ENCODE peak calls at places on chromosomes 11 and 22, in eight cellular contexts. One of them, this sample, is unnamed.

GRCh38 chr11:4194889-4195288 is 100.3 kb downstream of the RRM1 start:
- DNase-seq in activated CD4-positive, alpha-beta T cell treated with anti-CD3 and anti-CD28 coated beads, Interleukin-2, amount 50 U/mL, for 24 hours: no peak
- DNase-seq in left ventricle myocardium inferior: no peak
- DNase-seq in CD4-positive, CD25-positive, alpha-beta regulatory T cell: no peak
- DNase-seq in activated effector memory CD4-positive, alpha-beta T cell treated with Interleukin-2 at 50 U/mL for 16 hours: no peak
- DNase-seq in A549: no peak
- DNase-seq in HepG2: no peak
- DNase-seq in stimulated activated CD4-positive, alpha-beta T cell treated with anti-CD3 and anti-CD28 coated beads, Interleukin-4, amount 100 ng/mL, for 4 hours: no peak
- DNase-seq in this sample: no peak

GRCh38 chr22:36350751-36351594 is 36.8 kb downstream of the MYH9 start:
- DNase-seq in activated CD4-positive, alpha-beta T cell treated with anti-CD3 and anti-CD28 coated beads, Interleukin-2, amount 50 U/mL, for 24 hours: no peak
- DNase-seq in left ventricle myocardium inferior: no peak
- DNase-seq in CD4-positive, CD25-positive, alpha-beta regulatory T cell: no peak
- DNase-seq in activated effector memory CD4-positive, alpha-beta T cell treated with Interleukin-2 at 50 U/mL for 16 hours: no peak
- DNase-seq in A549: peak
- DNase-seq in HepG2: peak
- DNase-seq in stimulated activated CD4-positive, alpha-beta T cell treated with anti-CD3 and anti-CD28 coated beads, Interleukin-4, amount 100 ng/mL, for 4 hours: no peak
- DNase-seq in this sample: no peak

GRCh38 chr11:2890466-2891241 is 5.1 kb upstream of the CDKN1C start:
- DNase-seq in activated CD4-positive, alpha-beta T cell treated with anti-CD3 and anti-CD28 coated beads, Interleukin-2, amount 50 U/mL, for 24 hours: no peak
- DNase-seq in left ventricle myocardium inferior: peak
- DNase-seq in CD4-positive, CD25-positive, alpha-beta regulatory T cell: no peak
- DNase-seq in activated effector memory CD4-positive, alpha-beta T cell treated with Interleukin-2 at 50 U/mL for 16 hours: no peak
- DNase-seq in A549: no peak
- DNase-seq in HepG2: no peak
- DNase-seq in stimulated activated CD4-positive, alpha-beta T cell treated with anti-CD3 and anti-CD28 coated beads, Interleukin-4, amount 100 ng/mL, for 4 hours: no peak
- DNase-seq in this sample: peak

GRCh38 chr11:122523841-122524531 is 131.5 kb upstream of the UBASH3B start:
- DNase-seq in activated CD4-positive, alpha-beta T cell treated with anti-CD3 and anti-CD28 coated beads, Interleukin-2, amount 50 U/mL, for 24 hours: no peak
- DNase-seq in left ventricle myocardium inferior: peak
- DNase-seq in CD4-positive, CD25-positive, alpha-beta regulatory T cell: no peak
- DNase-seq in activated effector memory CD4-positive, alpha-beta T cell treated with Interleukin-2 at 50 U/mL for 16 hours: no peak
- DNase-seq in A549: no peak
- DNase-seq in HepG2: no peak
- DNase-seq in stimulated activated CD4-positive, alpha-beta T cell treated with anti-CD3 and anti-CD28 coated beads, Interleukin-4, amount 100 ng/mL, for 4 hours: no peak
- DNase-seq in this sample: no peak

GRCh38 chr11:18312663-18313420 is 9.1 kb downstream of the HPS5 start:
- DNase-seq in activated CD4-positive, alpha-beta T cell treated with anti-CD3 and anti-CD28 coated beads, Interleukin-2, amount 50 U/mL, for 24 hours: no peak
- DNase-seq in left ventricle myocardium inferior: no peak
- DNase-seq in CD4-positive, CD25-positive, alpha-beta regulatory T cell: no peak
- DNase-seq in activated effector memory CD4-positive, alpha-beta T cell treated with Interleukin-2 at 50 U/mL for 16 hours: no peak
- DNase-seq in A549: no peak
- DNase-seq in HepG2: no peak
- DNase-seq in stimulated activated CD4-positive, alpha-beta T cell treated with anti-CD3 and anti-CD28 coated beads, Interleukin-4, amount 100 ng/mL, for 4 hours: no peak
- DNase-seq in this sample: no peak

GRCh38 chr22:46367707-46368191 is 32.2 kb downstream of the TRMU start:
- DNase-seq in activated CD4-positive, alpha-beta T cell treated with anti-CD3 and anti-CD28 coated beads, Interleukin-2, amount 50 U/mL, for 24 hours: peak
- DNase-seq in left ventricle myocardium inferior: peak
- DNase-seq in CD4-positive, CD25-positive, alpha-beta regulatory T cell: peak
- DNase-seq in activated effector memory CD4-positive, alpha-beta T cell treated with Interleukin-2 at 50 U/mL for 16 hours: peak
- DNase-seq in A549: peak
- DNase-seq in HepG2: peak
- DNase-seq in stimulated activated CD4-positive, alpha-beta T cell treated with anti-CD3 and anti-CD28 coated beads, Interleukin-4, amount 100 ng/mL, for 4 hours: peak
- DNase-seq in this sample: peak

GRCh38 chr11:14500181-14500651 is 605 bp upstream of the COPB1 start:
- DNase-seq in activated CD4-positive, alpha-beta T cell treated with anti-CD3 and anti-CD28 coated beads, Interleukin-2, amount 50 U/mL, for 24 hours: no peak
- DNase-seq in left ventricle myocardium inferior: peak
- DNase-seq in CD4-positive, CD25-positive, alpha-beta regulatory T cell: peak
- DNase-seq in activated effector memory CD4-positive, alpha-beta T cell treated with Interleukin-2 at 50 U/mL for 16 hours: peak
- DNase-seq in A549: peak
- DNase-seq in HepG2: peak
- DNase-seq in stimulated activated CD4-positive, alpha-beta T cell treated with anti-CD3 and anti-CD28 coated beads, Interleukin-4, amount 100 ng/mL, for 4 hours: peak
- DNase-seq in this sample: no peak

GRCh38 chr11:22349446-22349845 is 11.3 kb downstream of the SLC17A6 start:
- DNase-seq in activated CD4-positive, alpha-beta T cell treated with anti-CD3 and anti-CD28 coated beads, Interleukin-2, amount 50 U/mL, for 24 hours: no peak
- DNase-seq in left ventricle myocardium inferior: no peak
- DNase-seq in CD4-positive, CD25-positive, alpha-beta regulatory T cell: no peak
- DNase-seq in activated effector memory CD4-positive, alpha-beta T cell treated with Interleukin-2 at 50 U/mL for 16 hours: no peak
- DNase-seq in A549: no peak
- DNase-seq in HepG2: no peak
- DNase-seq in stimulated activated CD4-positive, alpha-beta T cell treated with anti-CD3 and anti-CD28 coated beads, Interleukin-4, amount 100 ng/mL, for 4 hours: no peak
- DNase-seq in this sample: no peak

GRCh38 chr22:24938741-24939341 is 7.7 kb downstream of the LHFPL7 start:
- DNase-seq in activated CD4-positive, alpha-beta T cell treated with anti-CD3 and anti-CD28 coated beads, Interleukin-2, amount 50 U/mL, for 24 hours: no peak
- DNase-seq in left ventricle myocardium inferior: no peak
- DNase-seq in CD4-positive, CD25-positive, alpha-beta regulatory T cell: no peak
- DNase-seq in activated effector memory CD4-positive, alpha-beta T cell treated with Interleukin-2 at 50 U/mL for 16 hours: peak
- DNase-seq in A549: peak
- DNase-seq in HepG2: peak
- DNase-seq in stimulated activated CD4-positive, alpha-beta T cell treated with anti-CD3 and anti-CD28 coated beads, Interleukin-4, amount 100 ng/mL, for 4 hours: no peak
- DNase-seq in this sample: no peak

GRCh38 chr11:134714021-134714656 is 302.1 kb upstream of the B3GAT1 start:
- DNase-seq in activated CD4-positive, alpha-beta T cell treated with anti-CD3 and anti-CD28 coated beads, Interleukin-2, amount 50 U/mL, for 24 hours: no peak
- DNase-seq in left ventricle myocardium inferior: no peak
- DNase-seq in CD4-positive, CD25-positive, alpha-beta regulatory T cell: no peak
- DNase-seq in activated effector memory CD4-positive, alpha-beta T cell treated with Interleukin-2 at 50 U/mL for 16 hours: no peak
- DNase-seq in A549: no peak
- DNase-seq in HepG2: no peak
- DNase-seq in stimulated activated CD4-positive, alpha-beta T cell treated with anti-CD3 and anti-CD28 coated beads, Interleukin-4, amount 100 ng/mL, for 4 hours: no peak
- DNase-seq in this sample: peak

GRCh38 chr11:65189191-65189590 is 7.5 kb downstream of the CAPN1 start:
- DNase-seq in activated CD4-positive, alpha-beta T cell treated with anti-CD3 and anti-CD28 coated beads, Interleukin-2, amount 50 U/mL, for 24 hours: no peak
- DNase-seq in left ventricle myocardium inferior: no peak
- DNase-seq in CD4-positive, CD25-positive, alpha-beta regulatory T cell: no peak
- DNase-seq in activated effector memory CD4-positive, alpha-beta T cell treated with Interleukin-2 at 50 U/mL for 16 hours: no peak
- DNase-seq in A549: no peak
- DNase-seq in HepG2: no peak
- DNase-seq in stimulated activated CD4-positive, alpha-beta T cell treated with anti-CD3 and anti-CD28 coated beads, Interleukin-4, amount 100 ng/mL, for 4 hours: no peak
- DNase-seq in this sample: no peak

GRCh38 chr11:99327527-99327926 is 306.8 kb downstream of the CNTN5 start:
- DNase-seq in activated CD4-positive, alpha-beta T cell treated with anti-CD3 and anti-CD28 coated beads, Interleukin-2, amount 50 U/mL, for 24 hours: no peak
- DNase-seq in left ventricle myocardium inferior: no peak
- DNase-seq in CD4-positive, CD25-positive, alpha-beta regulatory T cell: no peak
- DNase-seq in activated effector memory CD4-positive, alpha-beta T cell treated with Interleukin-2 at 50 U/mL for 16 hours: no peak
- DNase-seq in A549: no peak
- DNase-seq in HepG2: no peak
- DNase-seq in stimulated activated CD4-positive, alpha-beta T cell treated with anti-CD3 and anti-CD28 coated beads, Interleukin-4, amount 100 ng/mL, for 4 hours: no peak
- DNase-seq in this sample: no peak

GRCh38 chr11:1153951-1154487 is 3.7 kb upstream of the MUC5AC start:
- DNase-seq in activated CD4-positive, alpha-beta T cell treated with anti-CD3 and anti-CD28 coated beads, Interleukin-2, amount 50 U/mL, for 24 hours: no peak
- DNase-seq in left ventricle myocardium inferior: no peak
- DNase-seq in CD4-positive, CD25-positive, alpha-beta regulatory T cell: no peak
- DNase-seq in activated effector memory CD4-positive, alpha-beta T cell treated with Interleukin-2 at 50 U/mL for 16 hours: no peak
- DNase-seq in A549: peak
- DNase-seq in HepG2: peak
- DNase-seq in stimulated activated CD4-positive, alpha-beta T cell treated with anti-CD3 and anti-CD28 coated beads, Interleukin-4, amount 100 ng/mL, for 4 hours: no peak
- DNase-seq in this sample: peak

GRCh38 chr11:90332415-90332814 is 109.6 kb upstream of the CHORDC1 start:
- DNase-seq in activated CD4-positive, alpha-beta T cell treated with anti-CD3 and anti-CD28 coated beads, Interleukin-2, amount 50 U/mL, for 24 hours: no peak
- DNase-seq in left ventricle myocardium inferior: no peak
- DNase-seq in CD4-positive, CD25-positive, alpha-beta regulatory T cell: no peak
- DNase-seq in activated effector memory CD4-positive, alpha-beta T cell treated with Interleukin-2 at 50 U/mL for 16 hours: no peak
- DNase-seq in A549: no peak
- DNase-seq in HepG2: no peak
- DNase-seq in stimulated activated CD4-positive, alpha-beta T cell treated with anti-CD3 and anti-CD28 coated beads, Interleukin-4, amount 100 ng/mL, for 4 hours: no peak
- DNase-seq in this sample: no peak

GRCh38 chr11:74135516-74135840 is 35.3 kb downstream of the C2CD3 start:
- DNase-seq in activated CD4-positive, alpha-beta T cell treated with anti-CD3 and anti-CD28 coated beads, Interleukin-2, amount 50 U/mL, for 24 hours: no peak
- DNase-seq in left ventricle myocardium inferior: no peak
- DNase-seq in CD4-positive, CD25-positive, alpha-beta regulatory T cell: no peak
- DNase-seq in activated effector memory CD4-positive, alpha-beta T cell treated with Interleukin-2 at 50 U/mL for 16 hours: no peak
- DNase-seq in A549: no peak
- DNase-seq in HepG2: no peak
- DNase-seq in stimulated activated CD4-positive, alpha-beta T cell treated with anti-CD3 and anti-CD28 coated beads, Interleukin-4, amount 100 ng/mL, for 4 hours: no peak
- DNase-seq in this sample: no peak

GRCh38 chr11:7572001-7572712 is 58.4 kb downstream of the PPFIBP2 start:
- DNase-seq in activated CD4-positive, alpha-beta T cell treated with anti-CD3 and anti-CD28 coated beads, Interleukin-2, amount 50 U/mL, for 24 hours: no peak
- DNase-seq in left ventricle myocardium inferior: no peak
- DNase-seq in CD4-positive, CD25-positive, alpha-beta regulatory T cell: no peak
- DNase-seq in activated effector memory CD4-positive, alpha-beta T cell treated with Interleukin-2 at 50 U/mL for 16 hours: no peak
- DNase-seq in A549: peak
- DNase-seq in HepG2: peak
- DNase-seq in stimulated activated CD4-positive, alpha-beta T cell treated with anti-CD3 and anti-CD28 coated beads, Interleukin-4, amount 100 ng/mL, for 4 hours: no peak
- DNase-seq in this sample: peak

GRCh38 chr11:14144905-14145304 is 182.4 kb downstream of the SPON1 start:
- DNase-seq in activated CD4-positive, alpha-beta T cell treated with anti-CD3 and anti-CD28 coated beads, Interleukin-2, amount 50 U/mL, for 24 hours: no peak
- DNase-seq in left ventricle myocardium inferior: no peak
- DNase-seq in CD4-positive, CD25-positive, alpha-beta regulatory T cell: no peak
- DNase-seq in activated effector memory CD4-positive, alpha-beta T cell treated with Interleukin-2 at 50 U/mL for 16 hours: no peak
- DNase-seq in A549: no peak
- DNase-seq in HepG2: no peak
- DNase-seq in stimulated activated CD4-positive, alpha-beta T cell treated with anti-CD3 and anti-CD28 coated beads, Interleukin-4, amount 100 ng/mL, for 4 hours: no peak
- DNase-seq in this sample: peak

GRCh38 chr11:74769058-74769457 is 20.4 kb downstream of the RNF169 start:
- DNase-seq in activated CD4-positive, alpha-beta T cell treated with anti-CD3 and anti-CD28 coated beads, Interleukin-2, amount 50 U/mL, for 24 hours: no peak
- DNase-seq in left ventricle myocardium inferior: no peak
- DNase-seq in CD4-positive, CD25-positive, alpha-beta regulatory T cell: no peak
- DNase-seq in activated effector memory CD4-positive, alpha-beta T cell treated with Interleukin-2 at 50 U/mL for 16 hours: no peak
- DNase-seq in A549: no peak
- DNase-seq in HepG2: no peak
- DNase-seq in stimulated activated CD4-positive, alpha-beta T cell treated with anti-CD3 and anti-CD28 coated beads, Interleukin-4, amount 100 ng/mL, for 4 hours: no peak
- DNase-seq in this sample: no peak

GRCh38 chr11:112885744-112886706 is 75.2 kb upstream of the NCAM1 start:
- DNase-seq in activated CD4-positive, alpha-beta T cell treated with anti-CD3 and anti-CD28 coated beads, Interleukin-2, amount 50 U/mL, for 24 hours: no peak
- DNase-seq in left ventricle myocardium inferior: no peak
- DNase-seq in CD4-positive, CD25-positive, alpha-beta regulatory T cell: no peak
- DNase-seq in activated effector memory CD4-positive, alpha-beta T cell treated with Interleukin-2 at 50 U/mL for 16 hours: no peak
- DNase-seq in A549: no peak
- DNase-seq in HepG2: no peak
- DNase-seq in stimulated activated CD4-positive, alpha-beta T cell treated with anti-CD3 and anti-CD28 coated beads, Interleukin-4, amount 100 ng/mL, for 4 hours: no peak
- DNase-seq in this sample: no peak

GRCh38 chr11:82908311-82908710 is 6.8 kb downstream of the DDIAS start:
- DNase-seq in activated CD4-positive, alpha-beta T cell treated with anti-CD3 and anti-CD28 coated beads, Interleukin-2, amount 50 U/mL, for 24 hours: no peak
- DNase-seq in left ventricle myocardium inferior: no peak
- DNase-seq in CD4-positive, CD25-positive, alpha-beta regulatory T cell: no peak
- DNase-seq in activated effector memory CD4-positive, alpha-beta T cell treated with Interleukin-2 at 50 U/mL for 16 hours: no peak
- DNase-seq in A549: no peak
- DNase-seq in HepG2: no peak
- DNase-seq in stimulated activated CD4-positive, alpha-beta T cell treated with anti-CD3 and anti-CD28 coated beads, Interleukin-4, amount 100 ng/mL, for 4 hours: no peak
- DNase-seq in this sample: no peak

GRCh38 chr22:36017661-36018091 is 10.9 kb downstream of the RBFOX2 start:
- DNase-seq in activated CD4-positive, alpha-beta T cell treated with anti-CD3 and anti-CD28 coated beads, Interleukin-2, amount 50 U/mL, for 24 hours: no peak
- DNase-seq in left ventricle myocardium inferior: no peak
- DNase-seq in CD4-positive, CD25-positive, alpha-beta regulatory T cell: no peak
- DNase-seq in activated effector memory CD4-positive, alpha-beta T cell treated with Interleukin-2 at 50 U/mL for 16 hours: no peak
- DNase-seq in A549: no peak
- DNase-seq in HepG2: no peak
- DNase-seq in stimulated activated CD4-positive, alpha-beta T cell treated with anti-CD3 and anti-CD28 coated beads, Interleukin-4, amount 100 ng/mL, for 4 hours: no peak
- DNase-seq in this sample: no peak

GRCh38 chr11:43359432-43359818 is 705 bp downstream of the TTC17 start:
- DNase-seq in activated CD4-positive, alpha-beta T cell treated with anti-CD3 and anti-CD28 coated beads, Interleukin-2, amount 50 U/mL, for 24 hours: no peak
- DNase-seq in left ventricle myocardium inferior: no peak
- DNase-seq in CD4-positive, CD25-positive, alpha-beta regulatory T cell: no peak
- DNase-seq in activated effector memory CD4-positive, alpha-beta T cell treated with Interleukin-2 at 50 U/mL for 16 hours: no peak
- DNase-seq in A549: peak
- DNase-seq in HepG2: peak
- DNase-seq in stimulated activated CD4-positive, alpha-beta T cell treated with anti-CD3 and anti-CD28 coated beads, Interleukin-4, amount 100 ng/mL, for 4 hours: no peak
- DNase-seq in this sample: peak

GRCh38 chr11:47233989-47234668 is 14.5 kb downstream of the ACP2 start:
- DNase-seq in activated CD4-positive, alpha-beta T cell treated with anti-CD3 and anti-CD28 coated beads, Interleukin-2, amount 50 U/mL, for 24 hours: no peak
- DNase-seq in left ventricle myocardium inferior: peak
- DNase-seq in CD4-positive, CD25-positive, alpha-beta regulatory T cell: no peak
- DNase-seq in activated effector memory CD4-positive, alpha-beta T cell treated with Interleukin-2 at 50 U/mL for 16 hours: no peak
- DNase-seq in A549: peak
- DNase-seq in HepG2: peak
- DNase-seq in stimulated activated CD4-positive, alpha-beta T cell treated with anti-CD3 and anti-CD28 coated beads, Interleukin-4, amount 100 ng/mL, for 4 hours: no peak
- DNase-seq in this sample: peak

GRCh38 chr11:67636962-67637361 is 2.6 kb downstream of the TBX10 start:
- DNase-seq in activated CD4-positive, alpha-beta T cell treated with anti-CD3 and anti-CD28 coated beads, Interleukin-2, amount 50 U/mL, for 24 hours: no peak
- DNase-seq in left ventricle myocardium inferior: no peak
- DNase-seq in CD4-positive, CD25-positive, alpha-beta regulatory T cell: no peak
- DNase-seq in activated effector memory CD4-positive, alpha-beta T cell treated with Interleukin-2 at 50 U/mL for 16 hours: no peak
- DNase-seq in A549: no peak
- DNase-seq in HepG2: no peak
- DNase-seq in stimulated activated CD4-positive, alpha-beta T cell treated with anti-CD3 and anti-CD28 coated beads, Interleukin-4, amount 100 ng/mL, for 4 hours: no peak
- DNase-seq in this sample: no peak

GRCh38 chr11:79363861-79364378 is 76.9 kb downstream of the TENM4 start:
- DNase-seq in activated CD4-positive, alpha-beta T cell treated with anti-CD3 and anti-CD28 coated beads, Interleukin-2, amount 50 U/mL, for 24 hours: no peak
- DNase-seq in left ventricle myocardium inferior: no peak
- DNase-seq in CD4-positive, CD25-positive, alpha-beta regulatory T cell: no peak
- DNase-seq in activated effector memory CD4-positive, alpha-beta T cell treated with Interleukin-2 at 50 U/mL for 16 hours: no peak
- DNase-seq in A549: no peak
- DNase-seq in HepG2: no peak
- DNase-seq in stimulated activated CD4-positive, alpha-beta T cell treated with anti-CD3 and anti-CD28 coated beads, Interleukin-4, amount 100 ng/mL, for 4 hours: no peak
- DNase-seq in this sample: no peak